ENCODE peak calls at places on chromosomes 7 and 10, in five cellular contexts. T is AG08396; R is NCI-H2081; U is GM23338; I is CD4-positive, CD25-positive, alpha-beta regulatory T cell. A is an unnamed sample.

GRCh38 chr7:47383064-47383463 is 198.8 kb downstream of the TNS3 start:
- DNase-seq in T (no peak), R (peak), U (no peak), I (no peak), A (no peak)

GRCh38 chr10:78361031-78361430 is 327.4 kb downstream of the RPS24 start:
- DNase-seq in T (no peak), R (no peak), U (no peak), I (no peak), A (no peak)

GRCh38 chr10:27252267-27253000 is 11.8 kb upstream of the ACBD5 start:
- DNase-seq in T (peak), R (no peak), U (peak), I (peak), A (peak)

GRCh38 chr10:7054915-7055314 is 355.9 kb downstream of the SFMBT2 start:
- DNase-seq in T (peak), R (no peak), U (peak), I (no peak), A (no peak)

GRCh38 chr7:158247758-158248487 is 339.7 kb downstream of the PTPRN2 start:
- DNase-seq in T (no peak), R (no peak), U (no peak), I (no peak), A (no peak)

GRCh38 chr7:133355325-133355708 is 102.4 kb downstream of the EXOC4 start:
- DNase-seq in T (peak), R (no peak), U (peak), I (no peak), A (no peak)

GRCh38 chr7:155858521-155859061 is 46.3 kb upstream of the SHH start:
- DNase-seq in T (no peak), R (no peak), U (no peak), I (no peak), A (no peak)

GRCh38 chr10:86940677-86941076 is 16.7 kb downstream of the MMRN2 start:
- DNase-seq in T (no peak), R (no peak), U (no peak), I (no peak), A (no peak)

GRCh38 chr10:46549171-46550075 is 7.0 kb downstream of the GPRIN2 start:
- DNase-seq in T (peak), R (no peak), U (no peak), I (no peak), A (peak)

GRCh38 chr10:92837462-92837861 is 10.9 kb upstream of the EXOC6 start:
- DNase-seq in T (no peak), R (no peak), U (no peak), I (no peak), A (no peak)

GRCh38 chr7:136869006-136869961 is 832 bp downstream of the CHRM2 start:
- DNase-seq in T (peak), R (no peak), U (peak), I (no peak), A (no peak)

GRCh38 chr10:104923501-104923900 is 282.4 kb downstream of the SORCS3 start:
- DNase-seq in T (no peak), R (no peak), U (no peak), I (no peak), A (no peak)

GRCh38 chr10:52703451-52703850 is 69.1 kb downstream of the MBL2 start:
- DNase-seq in T (no peak), R (no peak), U (no peak), I (no peak), A (no peak)

GRCh38 chr10:108461976-108462375 is 1297.5 kb upstream of the SORCS1 start:
- DNase-seq in T (no peak), R (no peak), U (no peak), I (no peak), A (no peak)

GRCh38 chr7:26584964-26585650 is 279.3 kb downstream of the SKAP2 start:
- DNase-seq in T (no peak), R (peak), U (no peak), I (no peak), A (no peak)

A was measured in naive thymus-derived CD4-positive, alpha-beta T cell.